ENCODE peak calls at places on chromosomes 6 and 20, in seven cellular contexts. Q is NB4, Z is ascending aorta, Y is choroid plexus epithelial cell, I is heart right ventricle, X is hepatocyte, B is astrocyte of the spinal cord. P is an unnamed sample.

GRCh38 chr6:106145741-106146227 is 59.6 kb downstream of the PRDM1 start:
- DNase-seq in Q (no peak), Z (no peak), Y (peak), I (no peak), X (no peak), B (peak), P (no peak)

GRCh38 chr6:12516070-12516469 is 200.5 kb upstream of the PHACTR1 start:
- DNase-seq in Q (no peak), Z (no peak), Y (peak), I (peak), X (peak), B (no peak), P (peak)

GRCh38 chr6:31547727-31548422 is 467 bp downstream of the NFKBIL1 start:
- DNase-seq in Q (no peak), Z (no peak), Y (no peak), I (no peak), X (no peak), B (no peak), P (no peak)

GRCh38 chr6:107323133-107323785 is 136.1 kb downstream of the PDSS2 start:
- DNase-seq in Q (no peak), Z (no peak), Y (peak), I (no peak), X (no peak), B (peak), P (peak)

GRCh38 chr20:34980543-34981213 is 25.0 kb downstream of the MYH7B start:
- DNase-seq in Q (no peak), Z (no peak), Y (no peak), I (peak), X (peak), B (no peak), P (peak)

GRCh38 chr6:15460110-15460727 is 202.6 kb downstream of the DTNBP1 start:
- DNase-seq in Q (no peak), Z (no peak), Y (no peak), I (no peak), X (no peak), B (no peak), P (peak)

GRCh38 chr20:38932457-38933120 is 6.4 kb downstream of the FAM83D start:
- DNase-seq in Q (peak), Z (no peak), Y (peak), I (no peak), X (no peak), B (peak), P (peak)

GRCh38 chr6:149924933-149925252 is 2.0 kb upstream of the RAET1G start:
- DNase-seq in Q (no peak), Z (no peak), Y (no peak), I (no peak), X (no peak), B (no peak), P (no peak)

GRCh38 chr6:31727034-31727716 is 1.9 kb downstream of the DDAH2 start:
- DNase-seq in Q (peak), Z (no peak), Y (no peak), I (peak), X (no peak), B (no peak), P (no peak)

GRCh38 chr20:50140339-50140859 is 13.1 kb downstream of the PEDS1 start:
- DNase-seq in Q (no peak), Z (no peak), Y (no peak), I (no peak), X (no peak), B (no peak), P (no peak)

GRCh38 chr6:19024737-19025136 is 637.6 kb downstream of the RNF144B start:
- DNase-seq in Q (peak), Z (no peak), Y (peak), I (peak), X (peak), B (peak), P (peak)

GRCh38 chr6:38907264-38907663 is 141.3 kb upstream of the GLP1R start:
- DNase-seq in Q (no peak), Z (no peak), Y (no peak), I (no peak), X (no peak), B (no peak), P (no peak)

GRCh38 chr6:23445157-23445710 is 680.8 kb upstream of the NRSN1 start:
- DNase-seq in Q (no peak), Z (no peak), Y (peak), I (peak), X (no peak), B (no peak), P (peak)

GRCh38 chr20:43953919-43954617 is 39.4 kb downstream of the TOX2 start:
- DNase-seq in Q (no peak), Z (no peak), Y (no peak), I (no peak), X (no peak), B (peak), P (no peak)

GRCh38 chr6:108222504-108222903 is 38.3 kb downstream of the SNX3 start:
- DNase-seq in Q (peak), Z (no peak), Y (peak), I (no peak), X (no peak), B (peak), P (no peak)

GRCh38 chr6:154614101-154614500 is 103.6 kb upstream of the CNKSR3 start:
- DNase-seq in Q (no peak), Z (no peak), Y (peak), I (no peak), X (no peak), B (no peak), P (peak)

GRCh38 chr6:75215291-75215690 is 9.4 kb upstream of the COL12A1 start:
- DNase-seq in Q (no peak), Z (no peak), Y (no peak), I (no peak), X (no peak), B (no peak), P (no peak)

GRCh38 chr6:75210885-75211739 is 5.3 kb upstream of the COL12A1 start:
- DNase-seq in Q (peak), Z (no peak), Y (peak), I (peak), X (peak), B (peak), P (peak)

GRCh38 chr6:75213112-75213511 is 7.3 kb upstream of the COL12A1 start:
- DNase-seq in Q (no peak), Z (no peak), Y (no peak), I (no peak), X (no peak), B (no peak), P (peak)

GRCh38 chr6:75211920-75212590 is 6.2 kb upstream of the COL12A1 start:
- DNase-seq in Q (no peak), Z (no peak), Y (no peak), I (no peak), X (peak), B (no peak), P (no peak)

DNA sequence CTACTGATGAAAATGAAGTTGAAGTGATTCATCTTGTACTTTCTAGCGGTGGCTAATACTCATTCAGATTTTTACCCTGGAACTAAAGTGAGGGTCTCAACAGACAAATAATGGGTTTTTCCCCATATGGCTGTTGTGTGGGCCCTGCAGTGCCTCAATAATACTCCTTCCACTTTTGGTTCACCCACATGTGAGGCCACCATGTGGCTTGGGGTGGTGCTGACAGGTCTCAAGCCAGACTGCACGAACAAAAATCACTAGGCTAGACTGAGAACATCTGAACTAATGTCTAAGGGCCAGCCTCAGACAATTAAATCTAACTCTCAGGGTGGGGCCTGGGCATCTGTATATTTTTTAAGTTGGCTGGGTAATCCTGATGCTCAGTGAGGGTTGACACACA is 7.9 kb upstream of the COL12A1 start:
- DNase-seq in Q (no peak), Z (no peak), Y (no peak), I (no peak), X (no peak), B (no peak), P (no peak)
- TF ChIP-seq CTCF in Q (peak), Z (no peak), Y (peak), I (no peak), X (no peak), B (peak), P (peak)

GRCh38 chr20:63860325-63861051 is 810 bp upstream of the ABHD16B start:
- DNase-seq in Q (peak), Z (no peak), Y (no peak), I (no peak), X (no peak), B (no peak), P (no peak)

GRCh38 chr20:63861365-63861934 is at the start of gene ABHD16B:
- DNase-seq in Q (no peak), Z (no peak), Y (no peak), I (no peak), X (no peak), B (no peak), P (no peak)

GRCh38 chr20:63858393-63859165 is 2.7 kb upstream of the ABHD16B start:
- DNase-seq in Q (peak), Z (no peak), Y (peak), I (peak), X (no peak), B (peak), P (no peak)

GRCh38 chr20:63857751-63858392 is 3.4 kb upstream of the ABHD16B start:
- DNase-seq in Q (peak), Z (no peak), Y (peak), I (peak), X (no peak), B (peak), P (no peak)

GRCh38 chr20:63859166-63859699 is 2.1 kb upstream of the ABHD16B start:
- DNase-seq in Q (no peak), Z (no peak), Y (no peak), I (no peak), X (no peak), B (no peak), P (no peak)
- TF ChIP-seq CTCF in Q (no peak), Z (no peak), Y (no peak), I (no peak), X (no peak), B (no peak), P (no peak)

GRCh38 chr6:160733045-160733646 is 31.1 kb downstream of the PLG start:
- DNase-seq in Q (peak), Z (no peak), Y (peak), I (peak), X (peak), B (peak), P (peak)
- TF ChIP-seq CTCF in Q (peak), Z (peak), Y (peak), I (peak), X (peak), B (peak), P (peak)

DNA sequence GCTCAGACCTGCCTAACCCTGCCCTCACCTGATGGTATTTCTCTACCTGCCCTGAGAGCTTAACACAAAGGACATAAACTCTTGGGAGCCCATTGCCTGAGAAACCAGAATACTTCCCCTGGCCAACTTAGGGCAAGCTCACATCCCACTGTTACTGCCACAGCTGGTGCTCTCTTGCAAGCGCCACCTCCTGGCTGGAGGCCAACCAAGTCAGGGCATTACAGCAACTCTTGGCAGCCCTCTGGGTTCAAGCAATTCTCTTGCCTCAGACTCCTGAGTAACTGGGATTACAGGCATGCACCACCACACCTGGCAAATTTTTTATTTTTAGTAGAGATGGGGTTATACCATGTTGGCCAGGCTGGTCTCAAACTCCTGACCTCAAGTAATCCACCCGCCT is 70.1 kb downstream of the HECA start:
- DNase-seq in Q (no peak), Z (no peak), Y (no peak), I (no peak), X (no peak), B (no peak), P (no peak)
- TF ChIP-seq CTCF in Q (no peak), Z (no peak), Y (no peak), I (no peak), X (no peak), B (no peak), P (no peak)

GRCh38 chr6:47309326-47310130 is at the start of gene TNFRSF21:
- DNase-seq in Q (peak), Z (peak), Y (peak), I (peak), X (peak), B (peak), P (peak)
- TF ChIP-seq CTCF in Q (peak), Z (peak), Y (peak), I (peak), X (peak), B (peak), P (peak)